ENCODE peak calls at places on chromosomes 5 and 9, in six cellular contexts. Q is AML-193; K is T-helper 1 cell; L is ovary; Y is HFF-Myc; Z is CD8-positive, alpha-beta memory T cell. B is an unnamed sample.

GRCh38 chr9:101408374-101409078 is 9.9 kb downstream of the ZNF189 start:
- DNase-seq in Q (no peak), K (no peak), L (no peak), Y (no peak), Z (no peak), B (no peak)

GRCh38 chr5:176803027-176803942 is 7.1 kb upstream of the UNC5A start:
- DNase-seq in Q (no peak), K (no peak), L (no peak), Y (no peak), Z (no peak), B (no peak)

GRCh38 chr9:122200960-122201635 is 27.7 kb downstream of the LHX6 start:
- DNase-seq in Q (no peak), K (no peak), L (no peak), Y (no peak), Z (no peak), B (no peak)

GRCh38 chr9:110714314-110714713 is 45.7 kb downstream of the MUSK start:
- DNase-seq in Q (no peak), K (no peak), L (no peak), Y (no peak), Z (no peak), B (no peak)

GRCh38 chr5:131534995-131535394 is 100.0 kb downstream of the RAPGEF6 start:
- DNase-seq in Q (no peak), K (no peak), L (no peak), Y (no peak), Z (no peak), B (no peak)

GRCh38 chr9:78187763-78188495 is 47.9 kb upstream of the CEP78 start:
- DNase-seq in Q (no peak), K (no peak), L (no peak), Y (no peak), Z (no peak), B (no peak)

GRCh38 chr5:121968910-121969607 is 7.3 kb downstream of the SRFBP1 start:
- DNase-seq in Q (no peak), K (no peak), L (no peak), Y (peak; percentile 96), Z (no peak), B (no peak)

GRCh38 chr5:169637085-169637855 is at the start of gene DOCK2:
- DNase-seq in Q (peak; percentile 82), K (peak; percentile 81), L (no peak), Y (no peak), Z (peak; percentile 79), B (no peak)

GRCh38 chr9:34994429-34995287 is 5.1 kb downstream of the DNAJB5 start:
- DNase-seq in Q (peak; percentile 20), K (no peak), L (no peak), Y (peak; percentile 42), Z (no peak), B (peak; percentile 39)

GRCh38 chr5:42583322-42583721 is 160.1 kb downstream of the GHR start:
- DNase-seq in Q (peak; percentile 33), K (peak; percentile 28), L (no peak), Y (peak; percentile 25), Z (peak; percentile 45), B (no peak)

GRCh38 chr5:172973931-172974330 is 9.6 kb upstream of the ATP6V0E1 start:
- DNase-seq in Q (no peak), K (no peak), L (no peak), Y (no peak), Z (no peak), B (no peak)

GRCh38 chr9:97907051-97907450 is 15.2 kb downstream of the TRMO start:
- DNase-seq in Q (peak; percentile 37), K (peak; percentile 44), L (no peak), Y (no peak), Z (peak; percentile 52), B (no peak)

GRCh38 chr5:157350939-157351338 is 85.0 kb downstream of the CYFIP2 start:
- DNase-seq in Q (no peak), K (peak; percentile 41), L (no peak), Y (no peak), Z (no peak), B (no peak)